ENCODE peak calls at places on chromosomes 3 and 15, in five cellular contexts. One of them, this sample, is unnamed.

GRCh38 chr15:38226867-38227266 is 25.8 kb upstream of the SPRED1 start:
- DNase-seq in uterus: no peak
- DNase-seq in endothelial cell of umbilical vein: peak; percentile 78
- DNase-seq in NB4: no peak
- DNase-seq in CD8-positive, alpha-beta T cell: no peak
- DNase-seq in this sample: no peak

GRCh38 chr3:174862666-174863065 is 3.5 kb downstream of the NAALADL2 start:
- DNase-seq in uterus: no peak
- DNase-seq in endothelial cell of umbilical vein: no peak
- DNase-seq in NB4: no peak
- DNase-seq in CD8-positive, alpha-beta T cell: no peak
- DNase-seq in this sample: no peak

GRCh38 chr3:37054370-37054769 is 61.1 kb downstream of the MLH1 start:
- DNase-seq in uterus: no peak
- DNase-seq in endothelial cell of umbilical vein: peak; percentile 40
- DNase-seq in NB4: peak; percentile 77
- DNase-seq in CD8-positive, alpha-beta T cell: no peak
- DNase-seq in this sample: no peak

GRCh38 chr3:102532901-102533300 is 98.1 kb downstream of the ZPLD1 start:
- DNase-seq in uterus: no peak
- DNase-seq in endothelial cell of umbilical vein: no peak
- DNase-seq in NB4: peak; percentile 65
- DNase-seq in CD8-positive, alpha-beta T cell: no peak
- DNase-seq in this sample: no peak

GRCh38 chr3:156536524-156537316 is 18.2 kb downstream of the SSR3 start:
- DNase-seq in uterus: no peak
- DNase-seq in endothelial cell of umbilical vein: no peak
- DNase-seq in NB4: no peak
- DNase-seq in CD8-positive, alpha-beta T cell: no peak
- DNase-seq in this sample: no peak

GRCh38 chr3:134817297-134817696 is 22.2 kb downstream of the EPHB1 start:
- DNase-seq in uterus: no peak
- DNase-seq in endothelial cell of umbilical vein: no peak
- DNase-seq in NB4: no peak
- DNase-seq in CD8-positive, alpha-beta T cell: no peak
- DNase-seq in this sample: no peak

GRCh38 chr15:29978411-29979382 is 104.1 kb upstream of the GOLGA8J start:
- DNase-seq in uterus: no peak
- DNase-seq in endothelial cell of umbilical vein: no peak
- DNase-seq in NB4: no peak
- DNase-seq in CD8-positive, alpha-beta T cell: no peak
- DNase-seq in this sample: no peak

GRCh38 chr3:35438101-35438500 is 201.2 kb upstream of the ARPP21 start:
- DNase-seq in uterus: no peak
- DNase-seq in endothelial cell of umbilical vein: no peak
- DNase-seq in NB4: no peak
- DNase-seq in CD8-positive, alpha-beta T cell: no peak
- DNase-seq in this sample: no peak

GRCh38 chr3:143302638-143303171 is 183.1 kb downstream of the CHST2 start:
- DNase-seq in uterus: no peak
- DNase-seq in endothelial cell of umbilical vein: peak; percentile 90
- DNase-seq in NB4: no peak
- DNase-seq in CD8-positive, alpha-beta T cell: no peak
- DNase-seq in this sample: peak; percentile 68

GRCh38 chr3:130480736-130481135 is 36.2 kb upstream of the COL6A6 start:
- DNase-seq in uterus: peak; percentile 16
- DNase-seq in endothelial cell of umbilical vein: no peak
- DNase-seq in NB4: peak; percentile 40
- DNase-seq in CD8-positive, alpha-beta T cell: no peak
- DNase-seq in this sample: no peak

GRCh38 chr3:169091196-169091595 is 572.3 kb downstream of the MECOM start:
- DNase-seq in uterus: no peak
- DNase-seq in endothelial cell of umbilical vein: no peak
- DNase-seq in NB4: no peak
- DNase-seq in CD8-positive, alpha-beta T cell: no peak
- DNase-seq in this sample: no peak

GRCh38 chr3:16183601-16184270 is 9.3 kb downstream of the GALNT15 start:
- DNase-seq in uterus: peak; percentile 39
- DNase-seq in endothelial cell of umbilical vein: no peak
- DNase-seq in NB4: no peak
- DNase-seq in CD8-positive, alpha-beta T cell: no peak
- DNase-seq in this sample: peak; percentile 79

GRCh38 chr3:143847787-143848631 is at the start of gene SLC9A9:
- DNase-seq in uterus: peak; percentile 16
- DNase-seq in endothelial cell of umbilical vein: peak; percentile 58
- DNase-seq in NB4: peak; percentile 56
- DNase-seq in CD8-positive, alpha-beta T cell: peak; percentile 12
- DNase-seq in this sample: peak; percentile 17

GRCh38 chr3:34066999-34067398 is 268.6 kb downstream of the PDCD6IP start:
- DNase-seq in uterus: no peak
- DNase-seq in endothelial cell of umbilical vein: no peak
- DNase-seq in NB4: no peak
- DNase-seq in CD8-positive, alpha-beta T cell: no peak
- DNase-seq in this sample: no peak

GRCh38 chr3:11601446-11602241 is 42.1 kb downstream of the VGLL4 start:
- DNase-seq in uterus: peak; percentile 63
- DNase-seq in endothelial cell of umbilical vein: no peak
- DNase-seq in NB4: peak; percentile 85
- DNase-seq in CD8-positive, alpha-beta T cell: no peak
- DNase-seq in this sample: no peak

GRCh38 chr3:28916713-28917499 is 364.0 kb upstream of the RBMS3 start:
- DNase-seq in uterus: peak; percentile 51
- DNase-seq in endothelial cell of umbilical vein: peak; percentile 96
- DNase-seq in NB4: peak; percentile 4
- DNase-seq in CD8-positive, alpha-beta T cell: no peak
- DNase-seq in this sample: no peak

GRCh38 chr3:128421966-128422365 is 44.7 kb downstream of the DNAJB8 start:
- DNase-seq in uterus: no peak
- DNase-seq in endothelial cell of umbilical vein: no peak
- DNase-seq in NB4: no peak
- DNase-seq in CD8-positive, alpha-beta T cell: no peak
- DNase-seq in this sample: no peak

GRCh38 chr15:74417230-74417629 is 16.5 kb downstream of the SEMA7A start:
- DNase-seq in uterus: no peak
- DNase-seq in endothelial cell of umbilical vein: no peak
- DNase-seq in NB4: no peak
- DNase-seq in CD8-positive, alpha-beta T cell: no peak
- DNase-seq in this sample: peak; percentile 3

GRCh38 chr15:89104172-89104564 is 15.9 kb downstream of the ABHD2 start:
- DNase-seq in uterus: peak; percentile 55
- DNase-seq in endothelial cell of umbilical vein: no peak
- DNase-seq in NB4: no peak
- DNase-seq in CD8-positive, alpha-beta T cell: no peak
- DNase-seq in this sample: no peak

GRCh38 chr3:120928991-120929390 is 21.0 kb downstream of the STXBP5L start:
- DNase-seq in uterus: no peak
- DNase-seq in endothelial cell of umbilical vein: no peak
- DNase-seq in NB4: no peak
- DNase-seq in CD8-positive, alpha-beta T cell: no peak
- DNase-seq in this sample: no peak

GRCh38 chr15:45646220-45646619 is 11.4 kb downstream of the SQOR start:
- DNase-seq in uterus: no peak
- DNase-seq in endothelial cell of umbilical vein: no peak
- DNase-seq in NB4: no peak
- DNase-seq in CD8-positive, alpha-beta T cell: no peak
- DNase-seq in this sample: no peak

GRCh38 chr15:95603802-95604201 is 726.7 kb upstream of the NR2F2 start:
- DNase-seq in uterus: no peak
- DNase-seq in endothelial cell of umbilical vein: peak; percentile 92
- DNase-seq in NB4: no peak
- DNase-seq in CD8-positive, alpha-beta T cell: no peak
- DNase-seq in this sample: no peak

GRCh38 chr3:69092030-69092513 is 7.3 kb downstream of the ARL6IP5 start:
- DNase-seq in uterus: no peak
- DNase-seq in endothelial cell of umbilical vein: peak; percentile 58
- DNase-seq in NB4: peak; percentile 68
- DNase-seq in CD8-positive, alpha-beta T cell: no peak
- DNase-seq in this sample: no peak

GRCh38 chr3:77500711-77501110 is 460.8 kb downstream of the ROBO2 start:
- DNase-seq in uterus: no peak
- DNase-seq in endothelial cell of umbilical vein: no peak
- DNase-seq in NB4: no peak
- DNase-seq in CD8-positive, alpha-beta T cell: no peak
- DNase-seq in this sample: no peak

GRCh38 chr3:81695302-81695701 is 66.1 kb downstream of the GBE1 start:
- DNase-seq in uterus: no peak
- DNase-seq in endothelial cell of umbilical vein: no peak
- DNase-seq in NB4: no peak
- DNase-seq in CD8-positive, alpha-beta T cell: no peak
- DNase-seq in this sample: no peak

GRCh38 chr3:11434017-11434526 is 161.9 kb downstream of the ATG7 start:
- DNase-seq in uterus: peak; percentile 75
- DNase-seq in endothelial cell of umbilical vein: peak; percentile 34
- DNase-seq in NB4: no peak
- DNase-seq in CD8-positive, alpha-beta T cell: no peak
- DNase-seq in this sample: peak; percentile 58

GRCh38 chr15:25244731-25245585 is 193.9 kb downstream of the UBE3A start:
- DNase-seq in uterus: no peak
- DNase-seq in endothelial cell of umbilical vein: no peak
- DNase-seq in NB4: no peak
- DNase-seq in CD8-positive, alpha-beta T cell: no peak
- DNase-seq in this sample: no peak

GRCh38 chr3:15514663-15515357 is 6.7 kb downstream of the COLQ start:
- DNase-seq in uterus: no peak
- DNase-seq in endothelial cell of umbilical vein: no peak
- DNase-seq in NB4: no peak
- DNase-seq in CD8-positive, alpha-beta T cell: no peak
- DNase-seq in this sample: no peak

GRCh38 chr3:196997311-196997710 is 28.7 kb upstream of the PIGZ start:
- DNase-seq in uterus: no peak
- DNase-seq in endothelial cell of umbilical vein: no peak
- DNase-seq in NB4: no peak
- DNase-seq in CD8-positive, alpha-beta T cell: no peak
- DNase-seq in this sample: no peak

GRCh38 chr3:24264748-24265158 is 229.9 kb downstream of the THRB start:
- DNase-seq in uterus: no peak
- DNase-seq in endothelial cell of umbilical vein: peak; percentile 58
- DNase-seq in NB4: peak; percentile 30
- DNase-seq in CD8-positive, alpha-beta T cell: no peak
- DNase-seq in this sample: no peak

GRCh38 chr15:39770748-39771689 is 11.6 kb downstream of the FSIP1 start:
- DNase-seq in uterus: no peak
- DNase-seq in endothelial cell of umbilical vein: no peak
- DNase-seq in NB4: no peak
- DNase-seq in CD8-positive, alpha-beta T cell: no peak
- DNase-seq in this sample: peak; percentile 79
- H3K4me3 ChIP-seq in uterus: peak overlapping the region; percentile 8
- H3K4me3 ChIP-seq in endothelial cell of umbilical vein: no peak overlapping the region
- H3K4me3 ChIP-seq in NB4: no peak overlapping the region
- H3K4me3 ChIP-seq in CD8-positive, alpha-beta T cell: no peak overlapping the region
- H3K4me3 ChIP-seq in this sample: no peak overlapping the region

GRCh38 chr15:70017025-70017424 is 80.7 kb downstream of the TLE3 start:
- DNase-seq in uterus: no peak
- DNase-seq in endothelial cell of umbilical vein: no peak
- DNase-seq in NB4: no peak
- DNase-seq in CD8-positive, alpha-beta T cell: no peak
- DNase-seq in this sample: no peak

GRCh38 chr15:70014311-70014707 is 83.4 kb downstream of the TLE3 start:
- DNase-seq in uterus: no peak
- DNase-seq in endothelial cell of umbilical vein: no peak
- DNase-seq in NB4: no peak
- DNase-seq in CD8-positive, alpha-beta T cell: no peak
- DNase-seq in this sample: no peak

GRCh38 chr15:70013647-70014310 is 83.9 kb downstream of the TLE3 start:
- DNase-seq in uterus: no peak
- DNase-seq in endothelial cell of umbilical vein: no peak
- DNase-seq in NB4: no peak
- DNase-seq in CD8-positive, alpha-beta T cell: no peak
- DNase-seq in this sample: no peak

GRCh38 chr15:70016511-70016994 is 81.2 kb downstream of the TLE3 start:
- DNase-seq in uterus: no peak
- DNase-seq in endothelial cell of umbilical vein: no peak
- DNase-seq in NB4: no peak
- DNase-seq in CD8-positive, alpha-beta T cell: no peak
- DNase-seq in this sample: no peak

DNA sequence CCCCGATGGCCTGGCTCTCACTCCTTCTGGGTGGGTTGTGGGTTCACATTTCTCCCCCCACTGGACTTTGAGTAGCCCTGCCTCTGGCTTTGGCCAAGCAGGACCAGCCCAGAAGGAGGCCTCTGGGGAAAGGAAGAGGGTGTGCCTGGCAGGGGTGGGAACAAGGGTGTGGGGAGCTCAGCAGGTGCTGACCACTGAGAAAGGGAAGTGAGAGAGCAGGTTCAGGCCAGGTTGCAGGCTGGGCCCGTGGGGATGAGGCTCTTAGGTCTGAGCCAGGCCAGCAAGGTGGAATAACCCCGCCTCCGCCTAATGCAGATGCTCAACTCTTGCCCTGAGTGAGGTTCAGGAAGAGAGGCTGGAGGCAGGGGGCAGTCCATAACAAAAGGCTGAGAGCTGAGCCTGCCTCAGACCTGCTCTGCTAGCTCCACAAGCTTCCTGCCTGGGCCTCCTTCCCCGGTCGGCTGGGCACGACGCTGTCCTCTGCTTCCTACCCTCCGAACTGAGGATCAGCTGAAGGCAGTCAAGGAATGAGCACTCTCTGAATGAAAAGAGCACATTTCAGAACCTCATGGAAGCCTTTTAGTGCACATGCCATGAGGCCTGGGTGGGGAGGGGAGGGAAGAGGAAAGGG is 82.7 kb downstream of the TLE3 start:
- DNase-seq in uterus: no peak
- DNase-seq in endothelial cell of umbilical vein: no peak
- DNase-seq in NB4: peak; percentile 24
- DNase-seq in CD8-positive, alpha-beta T cell: no peak
- DNase-seq in this sample: no peak
- TF ChIP-seq CTCF in uterus: no peak
- TF ChIP-seq CTCF in endothelial cell of umbilical vein: no peak
- TF ChIP-seq CTCF in NB4: no peak
- TF ChIP-seq CTCF in CD8-positive, alpha-beta T cell: no peak
- TF ChIP-seq CTCF in this sample: no peak

GRCh38 chr15:92733934-92734521 is 78.5 kb upstream of the FAM174B start:
- DNase-seq in uterus: peak; percentile 25
- DNase-seq in endothelial cell of umbilical vein: peak; percentile 34
- DNase-seq in NB4: no peak
- DNase-seq in CD8-positive, alpha-beta T cell: no peak
- DNase-seq in this sample: no peak
- H3K4me3 ChIP-seq in uterus: peak overlapping the region; percentile 21
- H3K4me3 ChIP-seq in endothelial cell of umbilical vein: peak overlapping the region; percentile 56
- H3K4me3 ChIP-seq in NB4: no peak overlapping the region
- H3K4me3 ChIP-seq in CD8-positive, alpha-beta T cell: peak overlapping the region; percentile 70
- H3K4me3 ChIP-seq in this sample: peak overlapping the region; percentile 40

DNA sequence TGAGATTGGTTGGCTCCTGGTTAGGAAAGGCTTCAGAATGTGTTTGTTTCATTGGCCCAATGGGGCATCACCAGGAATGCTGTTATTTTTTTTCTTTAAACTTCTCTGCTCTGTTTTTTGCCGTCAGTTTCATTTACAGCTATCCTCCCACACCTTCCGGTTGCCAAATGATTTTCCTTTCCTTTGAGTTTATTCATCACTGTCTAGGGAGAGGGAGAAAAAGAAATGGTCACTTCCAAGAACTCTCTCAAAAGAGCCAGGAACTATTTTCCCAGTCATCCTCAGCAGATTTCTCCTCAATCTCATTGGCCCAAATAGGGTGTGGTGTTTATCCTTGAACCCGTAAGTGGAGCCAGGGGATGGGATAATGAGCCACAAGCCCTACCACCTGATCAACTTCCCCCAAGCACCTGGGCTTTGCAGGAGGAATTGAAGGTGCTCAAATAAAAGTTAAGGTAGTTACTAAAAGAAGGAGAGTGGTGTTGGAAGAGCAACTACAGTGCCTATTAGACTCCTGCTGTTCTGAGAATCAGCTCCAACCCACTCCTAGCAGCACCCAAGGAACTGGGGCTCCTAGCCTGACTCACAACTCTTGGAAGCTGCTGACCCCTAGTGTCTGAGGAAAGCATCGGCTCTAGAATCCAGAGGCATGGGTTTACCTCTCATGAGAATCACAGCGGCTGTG is 183.8 kb upstream of the IL12A start:
- DNase-seq in uterus: peak; percentile 64
- DNase-seq in endothelial cell of umbilical vein: peak; percentile 85
- DNase-seq in NB4: peak; percentile 62
- DNase-seq in CD8-positive, alpha-beta T cell: no peak
- DNase-seq in this sample: no peak
- TF ChIP-seq CTCF in uterus: peak; percentile 85
- TF ChIP-seq CTCF in endothelial cell of umbilical vein: peak; percentile 96
- TF ChIP-seq CTCF in NB4: peak; percentile 81
- TF ChIP-seq CTCF in CD8-positive, alpha-beta T cell: no peak
- TF ChIP-seq CTCF in this sample: peak; percentile 92